ENCODE peak calls at places on chromosomes 16 and 17, in ten cellular contexts. V is SHP77; N is dermis microvascular lymphatic vessel endothelial cell; K is NCI-H748 treated with DMSO at 0.1 percent for 48 hours; M is NCI-H774; C is stimulated activated CD8-positive, alpha-beta memory T cell treated with anti-CD3 and anti-CD28 coated beads, Interleukin-15, amount 100 ng/mL, for 24 hours; J is tibial nerve; P is heart left ventricle; W is PC-9; B is transverse colon. Q is an unnamed sample.

GRCh38 chr16:20906225-20906870 is 5.8 kb downstream of the LYRM1 start:
- DNase-seq in V (no peak), N (no peak), K (no peak), M (no peak), C (no peak), J (no peak), P (no peak), W (peak; percentile 96), B (no peak), Q (no peak)

GRCh38 chr17:63503330-63503685 is 19.9 kb upstream of the KCNH6 start:
- DNase-seq in V (no peak), N (no peak), K (peak; percentile 32), M (peak; percentile 45), C (no peak), J (no peak), P (no peak), W (no peak), B (no peak), Q (no peak)

GRCh38 chr17:68378202-68379149 is 78.8 kb downstream of the WIPI1 start:
- DNase-seq in V (no peak), N (peak; percentile 63), K (peak; percentile 37), M (no peak), C (no peak), J (peak; percentile 94), P (peak; percentile 99), W (peak; percentile 95), B (peak; percentile 77), Q (no peak)

GRCh38 chr16:369866-370436 is 387 bp downstream of the MRPL28 start:
- DNase-seq in V (no peak), N (no peak), K (no peak), M (no peak), C (no peak), J (no peak), P (no peak), W (no peak), B (no peak), Q (no peak)

GRCh38 chr17:9676742-9677387 is 31.5 kb downstream of the USP43 start:
- DNase-seq in V (no peak), N (no peak), K (no peak), M (no peak), C (no peak), J (no peak), P (no peak), W (peak; percentile 91), B (no peak), Q (no peak)

GRCh38 chr16:8971416-8971815 is 7.7 kb upstream of the USP7 start:
- DNase-seq in V (no peak), N (no peak), K (no peak), M (no peak), C (no peak), J (no peak), P (no peak), W (no peak), B (no peak), Q (no peak)

GRCh38 chr16:77860944-77861343 is 72.6 kb downstream of the VAT1L start:
- DNase-seq in V (no peak), N (no peak), K (no peak), M (no peak), C (no peak), J (no peak), P (no peak), W (no peak), B (no peak), Q (no peak)

GRCh38 chr17:17146791-17147406 is 59.2 kb downstream of the PLD6 start:
- DNase-seq in V (peak; percentile 65), N (no peak), K (no peak), M (no peak), C (no peak), J (no peak), P (no peak), W (no peak), B (peak; percentile 22), Q (no peak)